ENCODE peak calls at places on chromosomes 6 and 20, in ten cellular contexts. One of them, this sample, is unnamed.

GRCh38 chr20:58720890-58721289 is 28.3 kb downstream of the NPEPL1 start:
- DNase-seq in left lobe of liver: no peak
- DNase-seq in NCI-H1105: no peak
- DNase-seq in NCI-H2029: no peak
- DNase-seq in NCI-H2081: no peak
- DNase-seq in GM10248: no peak
- DNase-seq in activated naive CD4-positive, alpha-beta T cell treated with anti-CD3 and anti-CD28 coated beads, Interleukin-2, amount 50 U/mL, for 16 hours: no peak
- DNase-seq in heart right ventricle: no peak
- DNase-seq in GM13977: no peak
- DNase-seq in H54: no peak
- DNase-seq in this sample: no peak

GRCh38 chr6:129493396-129493902 is 216.5 kb downstream of the ARHGAP18 start:
- DNase-seq in heart right ventricle: no peak
- DNase-seq in H54: no peak
- DNase-seq in GM10248: no peak
- DNase-seq in NCI-H1105: no peak
- DNase-seq in activated naive CD4-positive, alpha-beta T cell treated with anti-CD3 and anti-CD28 coated beads, Interleukin-2, amount 50 U/mL, for 16 hours: no peak
- DNase-seq in GM13977: no peak
- DNase-seq in NCI-H2029: no peak
- DNase-seq in left lobe of liver: no peak
- DNase-seq in NCI-H2081: no peak
- DNase-seq in this sample: no peak

GRCh38 chr6:153092082-153093013 is 38.7 kb downstream of the RGS17 start:
- DNase-seq in NCI-H1105: no peak
- DNase-seq in left lobe of liver: no peak
- DNase-seq in GM10248: peak
- DNase-seq in NCI-H2081: no peak
- DNase-seq in heart right ventricle: no peak
- DNase-seq in activated naive CD4-positive, alpha-beta T cell treated with anti-CD3 and anti-CD28 coated beads, Interleukin-2, amount 50 U/mL, for 16 hours: no peak
- DNase-seq in GM13977: peak
- DNase-seq in NCI-H2029: no peak
- DNase-seq in H54: no peak
- DNase-seq in this sample: no peak

GRCh38 chr20:45095753-45096371 is 5.1 kb downstream of the KCNS1 start:
- DNase-seq in activated naive CD4-positive, alpha-beta T cell treated with anti-CD3 and anti-CD28 coated beads, Interleukin-2, amount 50 U/mL, for 16 hours: peak
- DNase-seq in GM10248: peak
- DNase-seq in left lobe of liver: no peak
- DNase-seq in H54: peak
- DNase-seq in NCI-H2029: peak
- DNase-seq in NCI-H2081: peak
- DNase-seq in GM13977: peak
- DNase-seq in NCI-H1105: peak
- DNase-seq in heart right ventricle: peak
- DNase-seq in this sample: peak

GRCh38 chr6:31680841-31681671 is at the start of gene LY6G5C:
- DNase-seq in NCI-H2029: peak
- DNase-seq in NCI-H1105: peak
- DNase-seq in left lobe of liver: peak
- DNase-seq in NCI-H2081: peak
- DNase-seq in heart right ventricle: peak
- DNase-seq in GM13977: peak
- DNase-seq in H54: no peak
- DNase-seq in GM10248: peak
- DNase-seq in activated naive CD4-positive, alpha-beta T cell treated with anti-CD3 and anti-CD28 coated beads, Interleukin-2, amount 50 U/mL, for 16 hours: peak
- DNase-seq in this sample: peak

GRCh38 chr6:69584913-69585729 is 211.7 kb downstream of the LMBRD1 start:
- DNase-seq in NCI-H2029: no peak
- DNase-seq in GM10248: peak
- DNase-seq in GM13977: peak
- DNase-seq in activated naive CD4-positive, alpha-beta T cell treated with anti-CD3 and anti-CD28 coated beads, Interleukin-2, amount 50 U/mL, for 16 hours: no peak
- DNase-seq in heart right ventricle: no peak
- DNase-seq in left lobe of liver: no peak
- DNase-seq in NCI-H2081: no peak
- DNase-seq in H54: no peak
- DNase-seq in NCI-H1105: no peak
- DNase-seq in this sample: no peak

GRCh38 chr20:341682-342081 is 5.2 kb upstream of the NRSN2 start:
- DNase-seq in NCI-H1105: no peak
- DNase-seq in activated naive CD4-positive, alpha-beta T cell treated with anti-CD3 and anti-CD28 coated beads, Interleukin-2, amount 50 U/mL, for 16 hours: peak
- DNase-seq in H54: no peak
- DNase-seq in left lobe of liver: no peak
- DNase-seq in GM10248: no peak
- DNase-seq in NCI-H2029: no peak
- DNase-seq in heart right ventricle: no peak
- DNase-seq in NCI-H2081: peak
- DNase-seq in GM13977: no peak
- DNase-seq in this sample: peak

GRCh38 chr6:15389759-15390723 is 144.2 kb downstream of the JARID2 start:
- DNase-seq in GM10248: peak
- DNase-seq in left lobe of liver: no peak
- DNase-seq in activated naive CD4-positive, alpha-beta T cell treated with anti-CD3 and anti-CD28 coated beads, Interleukin-2, amount 50 U/mL, for 16 hours: no peak
- DNase-seq in H54: peak
- DNase-seq in GM13977: peak
- DNase-seq in heart right ventricle: peak
- DNase-seq in NCI-H1105: no peak
- DNase-seq in NCI-H2029: peak
- DNase-seq in NCI-H2081: peak
- DNase-seq in this sample: no peak

GRCh38 chr6:146946559-146946958 is 257.7 kb upstream of the STXBP5 start:
- DNase-seq in GM10248: no peak
- DNase-seq in activated naive CD4-positive, alpha-beta T cell treated with anti-CD3 and anti-CD28 coated beads, Interleukin-2, amount 50 U/mL, for 16 hours: no peak
- DNase-seq in NCI-H2029: no peak
- DNase-seq in GM13977: no peak
- DNase-seq in left lobe of liver: no peak
- DNase-seq in NCI-H1105: no peak
- DNase-seq in NCI-H2081: no peak
- DNase-seq in heart right ventricle: no peak
- DNase-seq in H54: no peak
- DNase-seq in this sample: no peak

GRCh38 chr6:3013486-3013885 is 13.8 kb downstream of the NQO2 start:
- DNase-seq in NCI-H2029: no peak
- DNase-seq in GM10248: no peak
- DNase-seq in NCI-H1105: no peak
- DNase-seq in activated naive CD4-positive, alpha-beta T cell treated with anti-CD3 and anti-CD28 coated beads, Interleukin-2, amount 50 U/mL, for 16 hours: no peak
- DNase-seq in heart right ventricle: no peak
- DNase-seq in NCI-H2081: no peak
- DNase-seq in H54: peak
- DNase-seq in left lobe of liver: peak
- DNase-seq in GM13977: no peak
- DNase-seq in this sample: no peak

GRCh38 chr6:159121387-159121955 is 47.7 kb upstream of the FNDC1 start:
- DNase-seq in NCI-H2029: no peak
- DNase-seq in GM13977: no peak
- DNase-seq in activated naive CD4-positive, alpha-beta T cell treated with anti-CD3 and anti-CD28 coated beads, Interleukin-2, amount 50 U/mL, for 16 hours: no peak
- DNase-seq in NCI-H1105: no peak
- DNase-seq in NCI-H2081: no peak
- DNase-seq in left lobe of liver: no peak
- DNase-seq in H54: no peak
- DNase-seq in GM10248: no peak
- DNase-seq in heart right ventricle: no peak
- DNase-seq in this sample: no peak

GRCh38 chr20:24027229-24027628 is 38.6 kb upstream of the GGTLC1 start:
- DNase-seq in GM13977: no peak
- DNase-seq in activated naive CD4-positive, alpha-beta T cell treated with anti-CD3 and anti-CD28 coated beads, Interleukin-2, amount 50 U/mL, for 16 hours: peak
- DNase-seq in left lobe of liver: no peak
- DNase-seq in H54: no peak
- DNase-seq in NCI-H1105: no peak
- DNase-seq in GM10248: no peak
- DNase-seq in NCI-H2029: no peak
- DNase-seq in heart right ventricle: peak
- DNase-seq in NCI-H2081: no peak
- DNase-seq in this sample: peak

GRCh38 chr6:128208078-128208477 is 307.2 kb upstream of the THEMIS start:
- DNase-seq in heart right ventricle: no peak
- DNase-seq in activated naive CD4-positive, alpha-beta T cell treated with anti-CD3 and anti-CD28 coated beads, Interleukin-2, amount 50 U/mL, for 16 hours: no peak
- DNase-seq in NCI-H2029: no peak
- DNase-seq in NCI-H1105: no peak
- DNase-seq in GM13977: no peak
- DNase-seq in GM10248: no peak
- DNase-seq in H54: no peak
- DNase-seq in left lobe of liver: no peak
- DNase-seq in NCI-H2081: no peak
- DNase-seq in this sample: no peak

GRCh38 chr6:12064125-12064524 is 52.0 kb downstream of the HIVEP1 start:
- DNase-seq in NCI-H2029: no peak
- DNase-seq in left lobe of liver: no peak
- DNase-seq in GM13977: no peak
- DNase-seq in activated naive CD4-positive, alpha-beta T cell treated with anti-CD3 and anti-CD28 coated beads, Interleukin-2, amount 50 U/mL, for 16 hours: no peak
- DNase-seq in NCI-H1105: no peak
- DNase-seq in GM10248: no peak
- DNase-seq in NCI-H2081: no peak
- DNase-seq in heart right ventricle: no peak
- DNase-seq in H54: no peak
- DNase-seq in this sample: no peak

GRCh38 chr20:61902213-61902869 is 163.3 kb downstream of the TAF4 start:
- DNase-seq in left lobe of liver: no peak
- DNase-seq in heart right ventricle: no peak
- DNase-seq in GM10248: no peak
- DNase-seq in activated naive CD4-positive, alpha-beta T cell treated with anti-CD3 and anti-CD28 coated beads, Interleukin-2, amount 50 U/mL, for 16 hours: no peak
- DNase-seq in GM13977: no peak
- DNase-seq in NCI-H1105: no peak
- DNase-seq in NCI-H2029: no peak
- DNase-seq in NCI-H2081: peak
- DNase-seq in H54: no peak
- DNase-seq in this sample: no peak

GRCh38 chr6:132354517-132355167 is 46.6 kb downstream of the MOXD1 start:
- DNase-seq in left lobe of liver: no peak
- DNase-seq in heart right ventricle: no peak
- DNase-seq in activated naive CD4-positive, alpha-beta T cell treated with anti-CD3 and anti-CD28 coated beads, Interleukin-2, amount 50 U/mL, for 16 hours: peak
- DNase-seq in GM10248: no peak
- DNase-seq in H54: no peak
- DNase-seq in GM13977: no peak
- DNase-seq in NCI-H1105: no peak
- DNase-seq in NCI-H2029: no peak
- DNase-seq in NCI-H2081: no peak
- DNase-seq in this sample: peak

GRCh38 chr6:22279427-22279826 is 17.4 kb downstream of the PRL start:
- DNase-seq in NCI-H2029: no peak
- DNase-seq in left lobe of liver: no peak
- DNase-seq in H54: no peak
- DNase-seq in GM13977: no peak
- DNase-seq in activated naive CD4-positive, alpha-beta T cell treated with anti-CD3 and anti-CD28 coated beads, Interleukin-2, amount 50 U/mL, for 16 hours: no peak
- DNase-seq in heart right ventricle: no peak
- DNase-seq in NCI-H2081: no peak
- DNase-seq in GM10248: no peak
- DNase-seq in NCI-H1105: no peak
- DNase-seq in this sample: no peak

GRCh38 chr20:62156592-62157386 is 13.2 kb downstream of the SS18L1 start:
- DNase-seq in heart right ventricle: peak
- DNase-seq in NCI-H2029: no peak
- DNase-seq in left lobe of liver: no peak
- DNase-seq in activated naive CD4-positive, alpha-beta T cell treated with anti-CD3 and anti-CD28 coated beads, Interleukin-2, amount 50 U/mL, for 16 hours: peak
- DNase-seq in GM13977: peak
- DNase-seq in NCI-H1105: no peak
- DNase-seq in NCI-H2081: peak
- DNase-seq in GM10248: peak
- DNase-seq in H54: peak
- DNase-seq in this sample: peak

GRCh38 chr6:152112503-152113261 is 305.2 kb downstream of the ESR1 start:
- DNase-seq in NCI-H2081: no peak
- DNase-seq in activated naive CD4-positive, alpha-beta T cell treated with anti-CD3 and anti-CD28 coated beads, Interleukin-2, amount 50 U/mL, for 16 hours: no peak
- DNase-seq in heart right ventricle: peak
- DNase-seq in GM10248: no peak
- DNase-seq in NCI-H2029: peak
- DNase-seq in NCI-H1105: no peak
- DNase-seq in H54: no peak
- DNase-seq in left lobe of liver: peak
- DNase-seq in GM13977: no peak
- DNase-seq in this sample: no peak

GRCh38 chr6:10518461-10519216 is 2.5 kb upstream of the GCNT2 start:
- DNase-seq in heart right ventricle: no peak
- DNase-seq in NCI-H1105: no peak
- DNase-seq in activated naive CD4-positive, alpha-beta T cell treated with anti-CD3 and anti-CD28 coated beads, Interleukin-2, amount 50 U/mL, for 16 hours: no peak
- DNase-seq in NCI-H2081: no peak
- DNase-seq in NCI-H2029: no peak
- DNase-seq in GM10248: no peak
- DNase-seq in H54: no peak
- DNase-seq in left lobe of liver: no peak
- DNase-seq in GM13977: no peak
- DNase-seq in this sample: no peak

GRCh38 chr6:67976486-67976885 is 658.6 kb upstream of the ADGRB3 start:
- DNase-seq in activated naive CD4-positive, alpha-beta T cell treated with anti-CD3 and anti-CD28 coated beads, Interleukin-2, amount 50 U/mL, for 16 hours: no peak
- DNase-seq in left lobe of liver: no peak
- DNase-seq in heart right ventricle: no peak
- DNase-seq in H54: no peak
- DNase-seq in NCI-H2081: no peak
- DNase-seq in GM13977: no peak
- DNase-seq in GM10248: no peak
- DNase-seq in NCI-H1105: no peak
- DNase-seq in NCI-H2029: no peak
- DNase-seq in this sample: no peak

GRCh38 chr20:38674178-38675133 is 49.8 kb upstream of the SLC32A1 start:
- DNase-seq in heart right ventricle: peak
- DNase-seq in H54: no peak
- DNase-seq in GM13977: peak
- DNase-seq in GM10248: peak
- DNase-seq in left lobe of liver: no peak
- DNase-seq in activated naive CD4-positive, alpha-beta T cell treated with anti-CD3 and anti-CD28 coated beads, Interleukin-2, amount 50 U/mL, for 16 hours: peak
- DNase-seq in NCI-H2081: peak
- DNase-seq in NCI-H1105: no peak
- DNase-seq in NCI-H2029: peak
- DNase-seq in this sample: peak

GRCh38 chr6:42294759-42295158 is 77.1 kb upstream of the MRPS10 start:
- DNase-seq in GM10248: no peak
- DNase-seq in H54: peak
- DNase-seq in NCI-H1105: no peak
- DNase-seq in NCI-H2029: no peak
- DNase-seq in NCI-H2081: no peak
- DNase-seq in GM13977: no peak
- DNase-seq in heart right ventricle: no peak
- DNase-seq in activated naive CD4-positive, alpha-beta T cell treated with anti-CD3 and anti-CD28 coated beads, Interleukin-2, amount 50 U/mL, for 16 hours: no peak
- DNase-seq in left lobe of liver: no peak
- DNase-seq in this sample: no peak

GRCh38 chr6:42694586-42694985 is 27.8 kb downstream of the PRPH2 start:
- DNase-seq in NCI-H1105: no peak
- DNase-seq in H54: peak
- DNase-seq in activated naive CD4-positive, alpha-beta T cell treated with anti-CD3 and anti-CD28 coated beads, Interleukin-2, amount 50 U/mL, for 16 hours: no peak
- DNase-seq in GM10248: no peak
- DNase-seq in GM13977: no peak
- DNase-seq in heart right ventricle: no peak
- DNase-seq in left lobe of liver: no peak
- DNase-seq in NCI-H2029: no peak
- DNase-seq in NCI-H2081: no peak
- DNase-seq in this sample: no peak

GRCh38 chr6:43935921-43936320 is 165.9 kb downstream of the VEGFA start:
- DNase-seq in GM13977: no peak
- DNase-seq in NCI-H2029: no peak
- DNase-seq in GM10248: no peak
- DNase-seq in activated naive CD4-positive, alpha-beta T cell treated with anti-CD3 and anti-CD28 coated beads, Interleukin-2, amount 50 U/mL, for 16 hours: no peak
- DNase-seq in left lobe of liver: no peak
- DNase-seq in NCI-H2081: no peak
- DNase-seq in NCI-H1105: no peak
- DNase-seq in H54: no peak
- DNase-seq in heart right ventricle: no peak
- DNase-seq in this sample: no peak

GRCh38 chr6:31180500-31180899 is 10.0 kb upstream of the POU5F1 start:
- DNase-seq in GM13977: peak
- DNase-seq in GM10248: peak
- DNase-seq in heart right ventricle: peak
- DNase-seq in activated naive CD4-positive, alpha-beta T cell treated with anti-CD3 and anti-CD28 coated beads, Interleukin-2, amount 50 U/mL, for 16 hours: peak
- DNase-seq in H54: peak
- DNase-seq in left lobe of liver: no peak
- DNase-seq in NCI-H2081: no peak
- DNase-seq in NCI-H1105: no peak
- DNase-seq in NCI-H2029: no peak
- DNase-seq in this sample: peak

GRCh38 chr6:18978330-18979128 is 591.4 kb downstream of the RNF144B start:
- DNase-seq in heart right ventricle: peak
- DNase-seq in activated naive CD4-positive, alpha-beta T cell treated with anti-CD3 and anti-CD28 coated beads, Interleukin-2, amount 50 U/mL, for 16 hours: no peak
- DNase-seq in NCI-H2029: peak
- DNase-seq in NCI-H2081: peak
- DNase-seq in GM13977: no peak
- DNase-seq in NCI-H1105: peak
- DNase-seq in H54: no peak
- DNase-seq in GM10248: no peak
- DNase-seq in left lobe of liver: no peak
- DNase-seq in this sample: no peak

GRCh38 chr20:910840-911770 is 5.0 kb downstream of the ANGPT4 start:
- DNase-seq in GM10248: no peak
- DNase-seq in NCI-H1105: no peak
- DNase-seq in NCI-H2029: no peak
- DNase-seq in NCI-H2081: no peak
- DNase-seq in heart right ventricle: no peak
- DNase-seq in left lobe of liver: no peak
- DNase-seq in GM13977: no peak
- DNase-seq in H54: peak
- DNase-seq in activated naive CD4-positive, alpha-beta T cell treated with anti-CD3 and anti-CD28 coated beads, Interleukin-2, amount 50 U/mL, for 16 hours: no peak
- DNase-seq in this sample: no peak

This sample was measured in activated effector memory CD4-positive, alpha-beta T cell treated with anti-CD3 and anti-CD28 coated beads, Interleukin-2, amount 50 U/mL, for 16 hours.